ENCODE peak calls at places on chromosomes 4 and X, in seven cellular contexts. I is ascending aorta, D is tibial artery, J is sigmoid colon, R is pancreas, P is ovary, V is adrenal gland. B is an unnamed sample. For H3K9me3, the result is how much of the 10 kb centered on the place peaks cover.

GRCh38 chrX:1767026-1767425 is 152.2 kb downstream of the ASMT start:
- DNase-seq in I (no peak), D (no peak), J (no peak), R (no peak), P (no peak), V (no peak), B (no peak)

GRCh38 chrX:77788050-77788449 is 2.0 kb upstream of the ATRX start:
- DNase-seq in I (no peak), D (no peak), J (no peak), R (no peak), P (no peak), V (peak), B (no peak)

GRCh38 chrX:63930140-63930539 is 145.1 kb upstream of the ARHGEF9 start:
- DNase-seq in I (no peak), D (no peak), J (no peak), R (no peak), P (no peak), V (no peak), B (no peak)

GRCh38 chrX:54920610-54921426 is at the start of gene TRO:
- DNase-seq in I (no peak), D (no peak), J (no peak), R (no peak), P (no peak), V (no peak), B (no peak)

GRCh38 chr4:10033191-10033881 is 12.0 kb upstream of the SLC2A9 start:
- DNase-seq in I (peak), D (peak), J (peak), R (no peak), P (peak), V (peak), B (peak)

GRCh38 chr4:30821891-30822612 is 101.9 kb downstream of the PCDH7 start:
- DNase-seq in I (no peak), D (no peak), J (no peak), R (no peak), P (no peak), V (no peak), B (no peak)

GRCh38 chr4:150080335-150080734 is 2.1 kb downstream of the DCLK2 start:
- DNase-seq in I (no peak), D (no peak), J (no peak), R (no peak), P (no peak), V (no peak), B (no peak)

GRCh38 chrX:39721570-39722279 is 376.0 kb downstream of the BCOR start:
- DNase-seq in I (peak), D (peak), J (no peak), R (no peak), P (no peak), V (no peak), B (no peak)

GRCh38 chrX:150456466-150456865 is 93.3 kb downstream of the MAMLD1 start:
- DNase-seq in I (no peak), D (no peak), J (no peak), R (no peak), P (no peak), V (no peak), B (no peak)

GRCh38 chrX:70062076-70062475 is at the start of gene OTUD6A:
- DNase-seq in I (no peak), D (no peak), J (no peak), R (no peak), P (no peak), V (no peak), B (no peak)

GRCh38 chr4:114474401-114474800 is 124.2 kb upstream of the UGT8 start:
- DNase-seq in I (no peak), D (no peak), J (no peak), R (no peak), P (no peak), V (no peak), B (no peak)

GRCh38 chrX:74242050-74242449 is 61.9 kb upstream of the ZCCHC13 start:
- DNase-seq in I (no peak), D (no peak), J (no peak), R (no peak), P (no peak), V (no peak), B (peak)

GRCh38 chr4:7938513-7939376 is 916 bp downstream of the AFAP1 start:
- DNase-seq in I (no peak), D (peak), J (peak), R (peak), P (peak), V (no peak), B (no peak)

GRCh38 chrX:27953161-27953560 is 28.1 kb downstream of the DCAF8L1 start:
- DNase-seq in I (no peak), D (no peak), J (no peak), R (no peak), P (no peak), V (no peak), B (no peak)

GRCh38 chrX:50168305-50168704 is 32.5 kb downstream of the AKAP4 start:
- DNase-seq in I (no peak), D (no peak), J (no peak), R (no peak), P (no peak), V (no peak), B (no peak)

GRCh38 chr4:5611656-5612187 is 96.6 kb downstream of the EVC2 start:
- DNase-seq in I (no peak), D (no peak), J (no peak), R (no peak), P (no peak), V (no peak), B (no peak)

GRCh38 chr4:129561280-129561679 is 465.3 kb downstream of the C4orf33 start:
- DNase-seq in I (no peak), D (no peak), J (no peak), R (no peak), P (no peak), V (no peak), B (no peak)

GRCh38 chr4:84852081-84852480 is 114.4 kb downstream of the WDFY3 start:
- DNase-seq in I (no peak), D (no peak), J (no peak), R (no peak), P (no peak), V (no peak), B (no peak)

GRCh38 chr4:125736057-125736456 is 421.3 kb downstream of the FAT4 start:
- DNase-seq in I (no peak), D (no peak), J (no peak), R (no peak), P (no peak), V (no peak), B (no peak)

GRCh38 chr4:187451776-187452175 is 543.8 kb upstream of the ZFP42 start:
- DNase-seq in I (no peak), D (no peak), J (no peak), R (no peak), P (no peak), V (no peak), B (no peak)

GRCh38 chr4:23959401-23960148 is 69.7 kb upstream of the PPARGC1A start:
- DNase-seq in I (no peak), D (no peak), J (no peak), R (no peak), P (no peak), V (peak), B (no peak)

GRCh38 chrX:105191878-105192277 is 28.6 kb downstream of the TEX13A start:
- DNase-seq in I (no peak), D (no peak), J (no peak), R (no peak), P (no peak), V (no peak), B (no peak)

GRCh38 chr4:120918788-120919187 is 3.7 kb downstream of the PRDM5 start:
- DNase-seq in I (no peak), D (no peak), J (peak), R (no peak), P (peak), V (peak), B (no peak)

GRCh38 chrX:25561190-25561589 is 545.4 kb upstream of the ARX start:
- DNase-seq in I (no peak), D (no peak), J (no peak), R (no peak), P (no peak), V (no peak), B (no peak)

GRCh38 chr4:8860892-8861575 is 10.6 kb downstream of the HMX1 start:
- DNase-seq in I (no peak), D (no peak), J (no peak), R (no peak), P (no peak), V (no peak), B (no peak)

GRCh38 chrX:15359701-15360100 is 24.4 kb upstream of the PIGA start:
- DNase-seq in I (no peak), D (no peak), J (no peak), R (no peak), P (no peak), V (no peak), B (no peak)

GRCh38 chr4:186725422-186726149 is 1.9 kb upstream of the FAT1 start:
- DNase-seq in I (peak), D (peak), J (peak), R (peak), P (peak), V (no peak), B (peak)

GRCh38 chr4:104394409-104394813 is 100.3 kb downstream of the CXXC4 start:
- DNase-seq in I (no peak), D (no peak), J (no peak), R (no peak), P (no peak), V (no peak), B (no peak)

GRCh38 chr4:100721077-100721476 is 203.3 kb upstream of the EMCN start:
- DNase-seq in I (no peak), D (no peak), J (no peak), R (no peak), P (no peak), V (no peak), B (no peak)

GRCh38 chr4:26372076-26372475 is 51.3 kb downstream of the RBPJ start:
- DNase-seq in I (no peak), D (no peak), J (no peak), R (no peak), P (no peak), V (no peak), B (no peak)

GRCh38 chr4:37903901-37904300 is 13.0 kb downstream of the TBC1D1 start:
- DNase-seq in I (no peak), D (no peak), J (no peak), R (no peak), P (no peak), V (no peak), B (no peak)

GRCh38 chrX:135009057-135009605 is 13.2 kb downstream of the RTL8B start:
- DNase-seq in I (no peak), D (no peak), J (no peak), R (no peak), P (no peak), V (peak), B (no peak)

GRCh38 chr4:100875296-100876040 is 357.6 kb upstream of the EMCN start:
- DNase-seq in I (no peak), D (no peak), J (no peak), R (no peak), P (no peak), V (no peak), B (no peak)

GRCh38 chr4:102169345-102169744 is 175.9 kb downstream of the SLC39A8 start:
- DNase-seq in I (no peak), D (no peak), J (no peak), R (no peak), P (no peak), V (no peak), B (no peak)

GRCh38 chrX:134654398-134655012 is 3.8 kb downstream of the PLAC1 start:
- DNase-seq in I (no peak), D (no peak), J (no peak), R (no peak), P (no peak), V (no peak), B (no peak)

GRCh38 chrX:123846598-123847038 is 13.2 kb upstream of the XIAP start:
- DNase-seq in I (peak), D (no peak), J (no peak), R (no peak), P (no peak), V (no peak), B (no peak)

GRCh38 chrX:119008122-119008744 is 33.8 kb downstream of the LONRF3 start:
- DNase-seq in I (no peak), D (no peak), J (no peak), R (no peak), P (peak), V (peak), B (no peak)

GRCh38 chr4:173211838-173212237 is 43.2 kb downstream of the GALNT7 start:
- DNase-seq in I (no peak), D (no peak), J (no peak), R (no peak), P (no peak), V (no peak), B (no peak)

GRCh38 chrX:65127804-65128203 is 151.6 kb upstream of the ZC4H2 start:
- DNase-seq in I (no peak), D (no peak), J (no peak), R (no peak), P (no peak), V (no peak), B (no peak)

GRCh38 chrX:153881281-153881680 is 4.7 kb downstream of the L1CAM start:
- DNase-seq in I (no peak), D (no peak), J (no peak), R (no peak), P (no peak), V (no peak), B (no peak)

GRCh38 chrX:153878285-153878779 is 7.6 kb downstream of the L1CAM start:
- DNase-seq in I (no peak), D (no peak), J (no peak), R (no peak), P (no peak), V (no peak), B (no peak)

GRCh38 chrX:153880440-153880815 is 5.5 kb downstream of the L1CAM start:
- DNase-seq in I (no peak), D (no peak), J (no peak), R (no peak), P (no peak), V (no peak), B (no peak)

GRCh38 chrX:153878969-153879653 is 6.9 kb downstream of the L1CAM start:
- DNase-seq in I (no peak), D (no peak), J (no peak), R (no peak), P (no peak), V (no peak), B (no peak)

GRCh38 chrX:153879741-153880439 is 6.1 kb downstream of the L1CAM start:
- DNase-seq in I (no peak), D (no peak), J (no peak), R (no peak), P (no peak), V (no peak), B (no peak)
- H3K4me3 ChIP-seq in I (no peak), D (no peak), J (no peak), R (no peak), P (no peak), V (no peak), B (no peak)

GRCh38 chrX:113048896-113049295 is 208.3 kb upstream of the AMOT start:
- DNase-seq in I (no peak), D (no peak), J (no peak), R (no peak), P (no peak), V (no peak), B (no peak)
- H3K9me3 ChIP-seq in I (under half), D (under half), J (under half), R (under half), P (under half), V (under half), B (under half)

GRCh38 chr4:2910409-2910808 is 52.8 kb downstream of the NOP14 start:
- DNase-seq in I (no peak), D (no peak), J (no peak), R (no peak), P (no peak), V (no peak), B (no peak)
- TF ChIP-seq CTCF in I (no peak), D (no peak), J (no peak), R (no peak), P (no peak), V (no peak), B (peak)

DNA sequence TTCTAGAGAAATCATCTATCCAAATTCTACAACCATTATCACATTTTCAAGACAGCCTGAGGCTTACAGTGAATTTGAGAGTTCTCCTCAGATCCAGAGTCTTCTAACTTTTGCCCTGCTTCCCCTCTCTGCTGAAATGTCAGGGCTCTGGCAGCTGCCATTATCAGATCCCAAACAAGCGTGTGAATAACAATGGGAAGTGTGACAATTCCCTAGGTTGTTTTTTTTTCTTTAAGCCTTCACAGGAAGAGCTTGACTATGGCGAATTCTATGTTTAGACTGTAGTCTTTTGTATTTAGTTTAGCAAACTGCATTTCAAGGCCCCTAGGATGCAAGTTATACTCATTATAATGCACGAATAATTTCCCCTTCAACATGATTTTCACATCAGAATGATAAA is 61.3 kb upstream of the KDR start:
- DNase-seq in I (no peak), D (no peak), J (no peak), R (no peak), P (no peak), V (no peak), B (no peak)
- H3K4me3 ChIP-seq in I (no peak), D (no peak), J (no peak), R (no peak), P (no peak), V (no peak), B (no peak)

B was measured in AG04450.